ENCODE peak calls at places on chromosomes 16 and 17, in six cellular contexts. F is A549, T is endothelial cell of umbilical vein, B is K562, Z is GM12878, M is HepG2. D is an unnamed sample.

GRCh38 chr17:58279016-58279671 is 1.6 kb downstream of the MPO start:
- DNase-seq in F (no peak), T (no peak), B (peak), Z (no peak), M (no peak), D (peak)

GRCh38 chr17:82961366-82962162 is 117.8 kb upstream of the METRNL start:
- DNase-seq in F (no peak), T (no peak), B (no peak), Z (no peak), M (no peak), D (no peak)

GRCh38 chr16:53058882-53059281 is 4.1 kb downstream of the CHD9 start:
- DNase-seq in F (no peak), T (no peak), B (no peak), Z (no peak), M (no peak), D (no peak)

GRCh38 chr17:49442051-49442450 is 27.4 kb upstream of the PHB1 start:
- DNase-seq in F (no peak), T (no peak), B (no peak), Z (no peak), M (no peak), D (no peak)

GRCh38 chr16:9836118-9836736 is 346.0 kb downstream of the GRIN2A start:
- DNase-seq in F (no peak), T (peak), B (peak), Z (no peak), M (no peak), D (peak)

GRCh38 chr17:46910179-46910927 is 12.6 kb upstream of the GOSR2 start:
- DNase-seq in F (no peak), T (no peak), B (no peak), Z (no peak), M (no peak), D (no peak)

GRCh38 chr16:4517812-4518211 is 20.8 kb downstream of the CDIP1 start:
- DNase-seq in F (peak), T (peak), B (peak), Z (no peak), M (peak), D (peak)

GRCh38 chr16:58419241-58420012 is 27.2 kb downstream of the GINS3 start:
- DNase-seq in F (no peak), T (no peak), B (no peak), Z (no peak), M (no peak), D (no peak)

GRCh38 chr17:65102788-65103187 is 34.4 kb upstream of the RGS9 start:
- DNase-seq in F (no peak), T (no peak), B (no peak), Z (no peak), M (no peak), D (peak)

GRCh38 chr17:72038427-72038826 is 82.4 kb upstream of the SOX9 start:
- DNase-seq in F (no peak), T (no peak), B (no peak), Z (no peak), M (no peak), D (no peak)

GRCh38 chr17:44557653-44558285 is 485 bp downstream of the FZD2 start:
- DNase-seq in F (no peak), T (peak), B (no peak), Z (no peak), M (no peak), D (peak)

GRCh38 chr17:21573961-21574610 is 118.2 kb upstream of the KCNJ18 start:
- DNase-seq in F (no peak), T (peak), B (no peak), Z (no peak), M (no peak), D (no peak)

GRCh38 chr16:88296437-88297177 is 86.2 kb upstream of the ZNF469 start:
- DNase-seq in F (no peak), T (no peak), B (no peak), Z (no peak), M (no peak), D (no peak)

GRCh38 chr17:5135726-5136579 is 20.1 kb downstream of the USP6 start:
- DNase-seq in F (no peak), T (no peak), B (no peak), Z (no peak), M (no peak), D (no peak)

GRCh38 chr16:27959914-27960313 is 103.6 kb downstream of the GSG1L start:
- DNase-seq in F (no peak), T (no peak), B (no peak), Z (no peak), M (no peak), D (no peak)

GRCh38 chr17:20852541-20853370 is 190.1 kb downstream of the USP22 start:
- DNase-seq in F (no peak), T (no peak), B (no peak), Z (no peak), M (no peak), D (peak)

GRCh38 chr16:15648135-15648730 is 1.8 kb upstream of the NDE1 start:
- DNase-seq in F (no peak), T (no peak), B (no peak), Z (no peak), M (no peak), D (no peak)

GRCh38 chr16:17070882-17071592 is 399.7 kb downstream of the XYLT1 start:
- DNase-seq in F (no peak), T (no peak), B (no peak), Z (peak), M (no peak), D (peak)

GRCh38 chr16:353404-354285 is 1.1 kb upstream of the AXIN1 start:
- DNase-seq in F (no peak), T (no peak), B (no peak), Z (no peak), M (no peak), D (no peak)

GRCh38 chr17:36706437-36706731 is 105.0 kb downstream of the MRM1 start:
- DNase-seq in F (no peak), T (no peak), B (no peak), Z (no peak), M (no peak), D (no peak)
- TF ChIP-seq CTCF in F (no peak), T (no peak), B (no peak), Z (no peak), M (no peak), D (no peak)

GRCh38 chr16:22726868-22727267 is 87.1 kb upstream of the HS3ST2 start:
- DNase-seq in F (no peak), T (no peak), B (no peak), Z (no peak), M (no peak), D (no peak)

GRCh38 chr16:22719945-22720344 is 94.0 kb upstream of the HS3ST2 start:
- DNase-seq in F (no peak), T (no peak), B (no peak), Z (no peak), M (no peak), D (no peak)

GRCh38 chr16:22727285-22728166 is 86.4 kb upstream of the HS3ST2 start:
- DNase-seq in F (no peak), T (no peak), B (no peak), Z (no peak), M (no peak), D (no peak)

DNA sequence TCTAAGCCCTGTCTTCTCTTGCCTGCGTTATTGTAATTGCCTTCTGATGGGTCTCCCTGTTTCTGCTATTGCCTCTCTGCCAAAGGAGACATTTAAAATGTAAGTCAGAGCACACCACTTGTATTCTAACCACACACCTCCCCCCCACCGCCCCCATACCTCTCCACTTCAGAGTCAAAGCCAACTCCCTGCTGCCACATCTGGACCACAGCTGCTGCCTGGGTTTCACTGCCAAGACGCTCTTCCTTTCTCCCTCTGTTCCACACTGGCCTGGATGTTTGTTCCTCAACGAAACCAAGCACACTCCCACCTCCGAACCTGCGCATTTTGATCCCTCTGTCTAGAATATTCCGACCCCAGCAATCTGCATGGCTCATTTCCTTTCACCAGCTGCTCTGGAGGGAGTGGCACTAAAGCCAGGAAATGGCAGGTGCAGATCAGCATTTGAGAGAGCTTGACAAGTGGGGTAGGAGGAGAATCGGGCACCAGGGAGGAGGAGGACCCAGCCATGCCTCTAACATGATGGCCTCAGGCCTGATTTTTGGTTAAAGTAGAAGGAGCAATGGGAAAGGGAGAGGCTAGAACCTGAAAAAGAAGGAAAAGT is 92.4 kb upstream of the HS3ST2 start:
- DNase-seq in F (no peak), T (no peak), B (no peak), Z (no peak), M (no peak), D (no peak)
- TF ChIP-seq MYC in F (no peak), T (no peak), B (no peak), Z (no peak), M (no peak), D (no peak)

DNA sequence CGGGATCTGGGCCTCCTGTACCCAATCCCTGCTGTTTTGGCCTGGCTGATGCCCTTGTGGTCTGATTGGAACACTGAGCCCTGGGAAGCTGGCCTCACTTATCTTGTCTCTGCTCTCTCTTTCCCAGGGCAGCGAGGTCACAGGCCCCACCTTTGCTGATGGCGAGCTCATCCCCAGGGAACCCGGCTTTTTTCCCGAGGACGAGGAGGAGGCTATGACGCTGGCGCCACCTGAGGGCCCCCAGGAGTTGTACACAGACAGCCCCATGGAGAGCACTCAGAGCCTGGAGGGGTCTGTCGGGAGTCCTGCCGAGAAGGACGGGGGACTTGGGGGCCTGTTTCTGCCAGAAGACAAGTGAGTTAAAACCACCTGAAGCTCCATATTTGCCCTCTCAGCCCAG is 126.0 kb downstream of the RAB11FIP4 start:
- DNase-seq in F (no peak), T (no peak), B (peak), Z (no peak), M (peak), D (peak)
- TF ChIP-seq CTCF in F (peak), T (no peak), B (peak), Z (peak), M (peak), D (peak)

GRCh38 chr17:6455321-6455705 is 11.1 kb downstream of the PIMREG start:
- DNase-seq in F (no peak), T (no peak), B (no peak), Z (no peak), M (no peak), D (no peak)
- TF ChIP-seq MYC in F (no peak), T (no peak), B (no peak), Z (no peak), M (no peak), D (no peak)

GRCh38 chr17:34639706-34640425 is 60.5 kb downstream of the TMEM132E start:
- DNase-seq in F (no peak), T (no peak), B (no peak), Z (no peak), M (no peak), D (no peak)

GRCh38 chr17:34637041-34637547 is 57.7 kb downstream of the TMEM132E start:
- DNase-seq in F (no peak), T (no peak), B (no peak), Z (no peak), M (no peak), D (no peak)

GRCh38 chr17:34637548-34638525 is 58.5 kb downstream of the TMEM132E start:
- DNase-seq in F (peak), T (peak), B (peak), Z (no peak), M (peak), D (peak)

GRCh38 chr17:34641368-34641767 is 62.0 kb downstream of the TMEM132E start:
- DNase-seq in F (no peak), T (no peak), B (no peak), Z (no peak), M (no peak), D (no peak)

DNA sequence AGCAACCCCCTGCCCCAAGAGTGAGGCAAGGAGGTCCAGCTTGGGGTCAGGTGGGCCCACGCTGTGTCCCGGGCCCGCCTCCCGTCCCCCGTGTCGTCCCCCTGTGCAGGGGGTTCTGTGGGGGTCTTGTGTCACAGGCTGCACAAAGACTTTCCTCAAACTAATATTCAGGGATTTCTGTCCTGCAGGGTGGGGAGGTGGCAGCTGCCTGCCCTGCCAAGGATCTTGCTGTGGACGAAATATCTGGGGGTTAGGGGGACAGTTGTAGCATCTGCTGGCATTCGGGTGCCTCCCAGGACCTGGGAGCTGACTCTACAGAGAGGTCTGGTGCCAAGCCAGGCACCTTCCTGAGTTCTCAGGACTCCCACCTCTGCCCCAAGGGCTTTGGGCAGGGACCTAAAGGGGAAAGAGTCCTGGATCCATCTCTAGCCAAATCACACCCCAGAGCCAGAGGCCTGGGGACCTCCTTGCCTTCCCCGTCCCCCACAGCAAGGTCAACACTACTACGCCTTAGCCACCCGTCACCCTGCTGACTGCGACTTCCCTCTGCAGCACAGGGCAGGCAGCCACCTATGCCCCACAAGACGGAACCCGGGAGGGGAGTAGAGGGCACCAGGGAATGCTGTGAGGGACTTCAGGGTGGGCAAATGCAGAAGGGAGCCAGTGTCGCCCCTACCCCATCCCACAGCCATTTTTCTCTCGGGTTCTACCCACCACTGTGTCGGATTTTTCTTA is 59.3 kb downstream of the TMEM132E start:
- DNase-seq in F (no peak), T (no peak), B (no peak), Z (no peak), M (no peak), D (no peak)
- TF ChIP-seq CTCF in F (no peak), T (peak), B (peak), Z (no peak), M (no peak), D (no peak)

DNA sequence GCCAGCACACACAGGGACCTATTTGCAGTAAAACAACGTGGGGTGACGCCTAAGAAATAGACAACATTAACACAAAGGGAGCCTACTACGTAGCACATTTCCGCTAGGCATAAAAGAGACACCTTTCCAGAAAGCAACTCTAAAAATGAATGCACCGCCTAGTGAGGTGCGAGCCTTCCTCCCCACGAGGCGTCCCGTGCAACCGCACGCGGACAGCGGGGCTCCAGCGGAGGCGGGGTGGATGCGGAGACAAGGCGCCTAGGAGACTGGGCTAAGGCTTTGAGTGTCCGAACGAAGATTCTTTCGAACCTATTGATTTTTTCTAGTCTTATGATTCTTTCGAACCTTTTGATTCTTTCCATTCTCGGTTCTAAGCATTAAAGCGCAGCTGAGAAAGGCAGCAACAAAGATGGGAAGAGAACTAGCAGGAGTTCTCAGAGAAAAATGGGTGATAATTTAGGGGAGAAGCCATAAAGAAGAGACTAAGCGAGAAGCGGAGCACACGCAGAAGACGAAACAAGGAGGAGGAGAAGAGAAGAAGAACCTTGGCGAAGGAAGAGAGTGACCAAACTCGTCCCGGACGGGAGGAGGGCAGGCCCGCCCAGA is 433 bp upstream of the CPD start:
- DNase-seq in F (no peak), T (no peak), B (peak), Z (no peak), M (no peak), D (no peak)
- TF ChIP-seq MYC in F (no peak), T (no peak), B (no peak), Z (no peak), M (peak), D (no peak)